ENCODE peak calls at places on chromosomes 3 and 15, in nine cellular contexts. K is BE2C; T is tibial nerve; Z is CD4-positive, alpha-beta T cell; G is GM10248; L is osteocyte; X is lower lobe of right lung; W is cardiac fibroblast; E is brain microvascular endothelial cell. H is an unnamed sample.

GRCh38 chr15:66883322-66883911 is 181.4 kb downstream of the SMAD6 start:
- DNase-seq in K (no peak), T (peak), Z (no peak), G (no peak), L (peak), X (peak), W (peak), E (peak), H (no peak)

GRCh38 chr3:191051037-191051436 is 148.0 kb upstream of the OSTN start:
- DNase-seq in K (no peak), T (no peak), Z (no peak), G (peak), L (no peak), X (no peak), W (peak), E (no peak), H (no peak)

GRCh38 chr3:146577662-146578061 is 27.5 kb downstream of the PLSCR5 start:
- DNase-seq in K (no peak), T (peak), Z (peak), G (no peak), L (no peak), X (no peak), W (peak), E (peak), H (no peak)

GRCh38 chr15:77688270-77689058 is 55.8 kb upstream of the LINGO1 start:
- DNase-seq in K (no peak), T (no peak), Z (no peak), G (no peak), L (no peak), X (no peak), W (peak), E (no peak), H (no peak)

GRCh38 chr3:133536635-133536980 is 36.9 kb upstream of the CDV3 start:
- DNase-seq in K (no peak), T (no peak), Z (no peak), G (no peak), L (no peak), X (no peak), W (no peak), E (no peak), H (no peak)

GRCh38 chr15:95326689-95327525 is 1003.6 kb upstream of the NR2F2 start:
- DNase-seq in K (no peak), T (peak), Z (no peak), G (no peak), L (no peak), X (no peak), W (peak), E (no peak), H (no peak)

GRCh38 chr15:70437882-70438331 is 325.5 kb downstream of the UACA start:
- DNase-seq in K (peak), T (no peak), Z (no peak), G (no peak), L (no peak), X (no peak), W (no peak), E (no peak), H (no peak)

GRCh38 chr15:74263473-74263872 is 27.3 kb downstream of the CCDC33 start:
- DNase-seq in K (no peak), T (no peak), Z (no peak), G (no peak), L (no peak), X (no peak), W (no peak), E (no peak), H (no peak)

GRCh38 chr15:26191216-26191615 is 328.1 kb upstream of the ATP10A start:
- DNase-seq in K (no peak), T (no peak), Z (no peak), G (no peak), L (no peak), X (no peak), W (no peak), E (no peak), H (no peak)

GRCh38 chr15:56736308-56736707 is 3.0 kb upstream of the ZNF280D start:
- DNase-seq in K (no peak), T (no peak), Z (no peak), G (no peak), L (no peak), X (no peak), W (peak), E (peak), H (no peak)

GRCh38 chr3:128004661-128005060 is 47.6 kb upstream of the SEC61A1 start:
- DNase-seq in K (no peak), T (no peak), Z (no peak), G (no peak), L (no peak), X (no peak), W (no peak), E (no peak), H (no peak)

GRCh38 chr3:191470080-191470479 is 9.1 kb downstream of the PYDC2 start:
- DNase-seq in K (no peak), T (no peak), Z (no peak), G (no peak), L (no peak), X (no peak), W (no peak), E (no peak), H (no peak)

GRCh38 chr15:80609512-80609946 is 85.6 kb upstream of the ABHD17C start:
- DNase-seq in K (peak), T (no peak), Z (no peak), G (no peak), L (peak), X (no peak), W (peak), E (no peak), H (no peak)

GRCh38 chr3:32685604-32686185 is 707 bp downstream of the CNOT10 start:
- DNase-seq in K (no peak), T (no peak), Z (no peak), G (peak), L (no peak), X (no peak), W (peak), E (peak), H (no peak)

GRCh38 chr3:11477286-11477935 is 166.3 kb downstream of the VGLL4 start:
- DNase-seq in K (no peak), T (no peak), Z (no peak), G (no peak), L (no peak), X (no peak), W (peak), E (peak), H (no peak)

GRCh38 chr15:43879386-43880355 is 52.9 kb downstream of the WDR76 start:
- DNase-seq in K (no peak), T (no peak), Z (no peak), G (no peak), L (no peak), X (no peak), W (no peak), E (no peak), H (no peak)

GRCh38 chr3:63354160-63354559 is 76.1 kb downstream of the SYNPR start:
- DNase-seq in K (no peak), T (no peak), Z (no peak), G (no peak), L (no peak), X (no peak), W (no peak), E (no peak), H (no peak)

GRCh38 chr3:112858410-112859069 is 11.9 kb upstream of the CD200R1L start:
- DNase-seq in K (no peak), T (no peak), Z (no peak), G (no peak), L (no peak), X (no peak), W (peak), E (peak), H (peak)

GRCh38 chr3:56788506-56788905 is 13.2 kb downstream of the ARHGEF3 start:
- DNase-seq in K (no peak), T (no peak), Z (no peak), G (no peak), L (no peak), X (no peak), W (no peak), E (no peak), H (no peak)

GRCh38 chr15:65101418-65101890 is 13.5 kb downstream of the UBAP1L start:
- DNase-seq in K (peak), T (peak), Z (peak), G (peak), L (no peak), X (peak), W (peak), E (peak), H (no peak)

GRCh38 chr3:171480526-171480925 is 20.3 kb upstream of the TNIK start:
- DNase-seq in K (no peak), T (no peak), Z (no peak), G (peak), L (no peak), X (no peak), W (no peak), E (no peak), H (no peak)

GRCh38 chr3:122668930-122669730 is 11.5 kb upstream of the PARP14 start:
- DNase-seq in K (no peak), T (no peak), Z (no peak), G (peak), L (no peak), X (no peak), W (peak), E (peak), H (no peak)

GRCh38 chr3:51156147-51156546 is 228.9 kb upstream of the MANF start:
- DNase-seq in K (no peak), T (no peak), Z (no peak), G (no peak), L (no peak), X (no peak), W (no peak), E (no peak), H (no peak)

GRCh38 chr3:141575879-141576743 is 89.3 kb downstream of the RASA2 start:
- DNase-seq in K (no peak), T (no peak), Z (no peak), G (peak), L (no peak), X (no peak), W (peak), E (no peak), H (no peak)

GRCh38 chr3:69120879-69121464 is 1.4 kb downstream of the LMOD3 start:
- DNase-seq in K (peak), T (peak), Z (peak), G (peak), L (no peak), X (no peak), W (peak), E (peak), H (peak)

GRCh38 chr15:43749690-43750345 is 3.6 kb downstream of the PDIA3 start:
- DNase-seq in K (no peak), T (no peak), Z (peak), G (peak), L (no peak), X (peak), W (peak), E (no peak), H (no peak)

GRCh38 chr3:42014443-42014945 is 52.6 kb upstream of the ULK4 start:
- DNase-seq in K (no peak), T (no peak), Z (no peak), G (no peak), L (no peak), X (no peak), W (peak), E (no peak), H (no peak)

GRCh38 chr3:194204793-194205065 is 68.8 kb downstream of the HES1 start:
- DNase-seq in K (no peak), T (no peak), Z (no peak), G (no peak), L (no peak), X (no peak), W (no peak), E (no peak), H (no peak)

GRCh38 chr3:29353807-29354206 is 72.9 kb downstream of the RBMS3 start:
- DNase-seq in K (no peak), T (no peak), Z (no peak), G (peak), L (no peak), X (no peak), W (no peak), E (no peak), H (no peak)

GRCh38 chr15:58369261-58369699 is 62.5 kb upstream of the LIPC start:
- DNase-seq in K (no peak), T (no peak), Z (no peak), G (no peak), L (no peak), X (no peak), W (peak), E (peak), H (no peak)

GRCh38 chr3:16290007-16290826 is 25.2 kb downstream of the OXNAD1 start:
- DNase-seq in K (peak), T (peak), Z (peak), G (peak), L (no peak), X (no peak), W (peak), E (peak), H (no peak)

GRCh38 chr3:24846286-24846860 is 351.7 kb upstream of the THRB start:
- DNase-seq in K (no peak), T (no peak), Z (no peak), G (no peak), L (no peak), X (no peak), W (no peak), E (no peak), H (no peak)

GRCh38 chr15:82810061-82810862 is 834 bp downstream of the WHAMM start:
- DNase-seq in K (peak), T (no peak), Z (peak), G (no peak), L (no peak), X (peak), W (peak), E (no peak), H (no peak)
- TF ChIP-seq CTCF in K (no peak), T (no peak), Z (no peak), G (no peak), L (no peak), X (no peak), W (no peak), E (no peak), H (no peak)

GRCh38 chr15:40042791-40043320 is 3.9 kb upstream of the SRP14 start:
- DNase-seq in K (no peak), T (no peak), Z (no peak), G (no peak), L (peak), X (no peak), W (no peak), E (no peak), H (no peak)

GRCh38 chr15:40043927-40044716 is 5.1 kb upstream of the SRP14 start:
- DNase-seq in K (no peak), T (no peak), Z (no peak), G (no peak), L (peak), X (no peak), W (no peak), E (no peak), H (no peak)

GRCh38 chr15:40045572-40046217 is 6.7 kb upstream of the SRP14 start:
- DNase-seq in K (no peak), T (no peak), Z (no peak), G (no peak), L (peak), X (no peak), W (no peak), E (no peak), H (no peak)

GRCh38 chr15:40046721-40047412 is 7.9 kb upstream of the SRP14 start:
- DNase-seq in K (no peak), T (no peak), Z (no peak), G (no peak), L (peak), X (no peak), W (peak), E (peak), H (no peak)

DNA sequence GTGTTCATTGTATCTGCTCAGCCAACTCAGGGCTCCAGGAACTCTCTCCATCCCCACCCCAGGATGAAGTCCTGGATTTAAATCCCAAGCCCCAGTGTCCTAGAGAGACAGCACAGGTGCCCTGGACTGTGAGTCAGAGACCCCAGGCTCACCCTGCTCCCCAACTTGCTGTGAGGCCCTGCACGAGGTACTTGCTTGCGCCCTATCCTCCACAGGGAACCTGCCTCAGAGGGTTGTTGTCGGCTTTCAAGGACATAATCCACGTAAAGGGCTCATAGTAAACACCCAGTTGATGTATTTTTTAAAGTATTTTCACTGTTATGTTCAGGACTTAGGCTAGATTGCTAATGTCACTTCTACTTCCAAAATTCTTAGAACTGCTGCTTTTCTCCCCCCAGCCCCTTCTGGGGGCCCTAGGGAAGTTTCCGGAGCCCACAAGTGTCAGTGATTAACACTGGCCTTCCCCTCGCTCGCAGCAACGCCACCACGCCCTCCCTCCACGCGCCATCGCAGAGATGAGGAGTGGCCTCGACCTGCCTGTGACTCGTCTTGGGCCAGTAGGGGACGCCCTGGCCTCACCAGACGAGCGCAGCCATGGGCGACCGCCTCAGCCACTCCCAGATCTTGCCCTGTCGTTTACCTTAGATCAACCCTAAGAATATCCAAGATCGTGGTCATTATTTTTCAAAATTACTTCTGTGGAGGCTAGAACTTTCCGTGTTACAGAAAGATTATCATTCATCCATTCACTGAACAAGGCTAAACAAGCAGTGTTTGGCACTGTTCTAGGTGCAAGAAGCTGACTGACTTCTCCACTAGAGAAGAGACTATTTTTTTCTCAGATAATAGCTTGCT is 6.0 kb upstream of the SRP14 start:
- DNase-seq in K (peak), T (peak), Z (peak), G (peak), L (peak), X (peak), W (peak), E (peak), H (peak)
- TF ChIP-seq CTCF in K (peak), T (peak), Z (peak), G (peak), L (peak), X (peak), W (peak), E (peak), H (peak)

GRCh38 chr15:34795267-34796081 is at the start of gene ACTC1:
- DNase-seq in K (no peak), T (no peak), Z (no peak), G (no peak), L (peak), X (no peak), W (peak), E (peak), H (no peak)
- TF ChIP-seq CTCF in K (no peak), T (no peak), Z (no peak), G (no peak), L (no peak), X (no peak), W (no peak), E (no peak), H (no peak)

GRCh38 chr15:60301024-60301423 is 96.8 kb downstream of the ANXA2 start:
- DNase-seq in K (peak), T (no peak), Z (no peak), G (no peak), L (no peak), X (no peak), W (peak), E (no peak), H (no peak)

GRCh38 chr15:60297047-60297446 is 100.7 kb downstream of the ANXA2 start:
- DNase-seq in K (no peak), T (no peak), Z (no peak), G (no peak), L (no peak), X (no peak), W (no peak), E (no peak), H (no peak)

DNA sequence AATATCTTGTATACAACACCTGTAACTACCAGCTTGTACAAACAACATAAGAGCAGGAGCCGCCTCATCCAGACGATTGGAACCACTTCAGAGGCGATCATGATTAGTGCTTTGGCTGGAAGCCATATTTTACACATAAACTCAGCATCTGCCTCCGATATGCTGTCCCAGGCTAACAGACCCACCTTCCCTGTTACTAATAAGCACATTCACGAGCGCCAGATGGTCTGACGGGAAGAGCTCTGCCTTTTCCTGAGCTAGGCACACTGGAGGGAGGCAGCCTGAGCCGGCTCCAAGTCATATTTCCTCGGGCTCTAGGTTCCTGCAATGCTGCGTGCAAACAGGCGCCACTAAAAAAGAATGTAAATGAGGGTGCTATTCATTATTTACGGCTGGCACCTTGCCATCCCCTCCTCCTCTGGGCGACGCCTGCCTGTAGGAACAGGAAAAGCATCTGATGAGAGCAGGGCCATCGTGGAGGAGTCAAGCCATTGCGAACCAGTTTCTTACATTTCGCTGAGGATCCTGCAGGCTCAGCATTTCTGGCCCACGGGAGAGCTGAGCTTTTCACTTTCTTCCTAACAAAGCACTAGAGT is 98.2 kb downstream of the ANXA2 start:
- DNase-seq in K (peak), T (no peak), Z (no peak), G (no peak), L (peak), X (no peak), W (peak), E (no peak), H (no peak)
- TF ChIP-seq CTCF in K (peak), T (no peak), Z (no peak), G (no peak), L (no peak), X (peak), W (peak), E (peak), H (no peak)

GRCh38 chr3:119580148-119580760 is 962 bp downstream of the ADPRH start:
- DNase-seq in K (no peak), T (peak), Z (no peak), G (peak), L (no peak), X (peak), W (no peak), E (peak), H (peak)
- TF ChIP-seq CTCF in K (no peak), T (no peak), Z (no peak), G (no peak), L (no peak), X (no peak), W (no peak), E (no peak), H (no peak)

H was measured in CD14-positive monocyte.